ENCODE peak calls at places on chromosomes 1 and 21, in five cellular contexts. I, K, S, Q and C are unnamed samples.

GRCh38 chr1:213374369-213374768 is 323.3 kb downstream of the RPS6KC1 start:
- DNase-seq in I (peak), K (peak), S (no peak), Q (peak), C (peak)

GRCh38 chr21:35072960-35073359 is 23.9 kb upstream of the RUNX1 start:
- DNase-seq in I (no peak), K (no peak), S (no peak), Q (peak), C (no peak)

GRCh38 chr1:17618558-17619247 is 79.2 kb downstream of the ARHGEF10L start:
- DNase-seq in I (no peak), K (no peak), S (no peak), Q (no peak), C (no peak)

GRCh38 chr1:176670853-176671252 is 207.9 kb downstream of the PAPPA2 start:
- DNase-seq in I (no peak), K (no peak), S (no peak), Q (no peak), C (peak)

GRCh38 chr1:53734650-53735211 is 4.2 kb downstream of the GLIS1 start:
- DNase-seq in I (no peak), K (peak), S (no peak), Q (no peak), C (no peak)

GRCh38 chr1:205061665-205062069 is 18.7 kb downstream of the CNTN2 start:
- DNase-seq in I (peak), K (peak), S (no peak), Q (peak), C (peak)

GRCh38 chr1:76059461-76059860 is 15.1 kb upstream of the ST6GALNAC3 start:
- DNase-seq in I (no peak), K (no peak), S (no peak), Q (no peak), C (no peak)

GRCh38 chr21:25721987-25722386 is 12.7 kb downstream of the ATP5PF start:
- DNase-seq in I (no peak), K (no peak), S (no peak), Q (no peak), C (no peak)

GRCh38 chr1:77018386-77019156 is 151.3 kb downstream of the ST6GALNAC5 start:
- DNase-seq in I (no peak), K (no peak), S (no peak), Q (no peak), C (no peak)

GRCh38 chr1:6197746-6198427 is 1.5 kb downstream of the RPL22 start:
- DNase-seq in I (no peak), K (no peak), S (no peak), Q (no peak), C (no peak)

GRCh38 chr1:154527192-154527591 is 25.0 kb upstream of the SHE start:
- DNase-seq in I (no peak), K (no peak), S (no peak), Q (no peak), C (no peak)
- TF ChIP-seq CTCF in I (no peak), K (no peak), S (no peak), Q (no peak), C (no peak)

GRCh38 chr21:44574457-44575306 is 1.2 kb downstream of the KRTAP10-4 start:
- DNase-seq in I (no peak), K (no peak), S (no peak), Q (no peak), C (no peak)
- TF ChIP-seq CTCF in I (no peak), K (no peak), S (no peak), Q (no peak), C (no peak)

DNA sequence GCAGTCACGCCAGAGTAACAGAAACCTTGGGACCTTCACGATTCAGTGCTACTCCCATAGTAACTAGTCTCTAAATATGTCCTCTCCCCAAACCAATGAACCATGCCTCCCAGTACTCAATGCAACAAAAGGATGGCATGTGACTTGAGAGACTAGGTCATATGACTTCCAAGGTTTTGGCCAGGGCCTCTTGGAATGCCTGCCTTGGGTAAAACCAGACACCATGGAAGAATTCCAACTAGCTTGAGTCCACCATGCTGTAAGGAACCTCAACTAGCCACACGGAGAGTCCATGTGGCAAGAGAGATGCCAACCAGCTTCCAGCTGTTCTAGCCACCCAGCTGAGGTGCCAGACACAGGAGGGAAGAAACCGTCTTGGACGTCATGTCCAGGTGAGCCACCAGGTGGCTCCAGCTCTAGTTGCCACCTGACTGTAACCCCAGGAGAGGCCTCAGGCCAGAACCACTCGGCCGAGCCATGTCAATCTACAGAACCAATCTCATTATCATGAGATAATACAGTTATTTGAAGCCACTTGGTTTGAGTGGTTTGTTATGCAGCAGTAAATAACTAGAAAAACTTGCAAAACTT is 115.0 kb downstream of the SYF2 start:
- DNase-seq in I (no peak), K (no peak), S (no peak), Q (no peak), C (no peak)
- TF ChIP-seq CTCF in I (no peak), K (peak), S (no peak), Q (no peak), C (no peak)

DNA sequence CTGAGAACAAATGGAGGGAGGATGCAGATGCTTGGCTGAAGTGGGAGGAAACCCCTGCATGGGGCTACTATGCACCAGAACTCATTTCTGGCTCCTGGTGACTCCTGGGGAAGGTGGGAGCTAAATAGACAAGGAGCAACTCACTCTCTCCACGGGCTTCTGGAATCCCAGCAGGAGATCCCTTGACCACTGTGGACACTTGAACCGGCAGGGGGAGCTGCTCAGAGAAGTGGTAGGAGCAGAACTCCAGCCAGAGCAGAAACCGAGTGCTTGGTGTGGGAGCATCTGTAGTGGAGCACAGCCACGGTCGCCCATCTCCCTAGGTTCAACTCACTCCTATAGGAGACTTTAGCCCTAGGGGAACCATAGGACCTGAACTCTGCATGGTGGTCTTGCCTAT is 205.6 kb upstream of the GJB5 start:
- DNase-seq in I (no peak), K (no peak), S (no peak), Q (no peak), C (peak)
- TF ChIP-seq CTCF in I (no peak), K (peak), S (no peak), Q (no peak), C (no peak)

DNA sequence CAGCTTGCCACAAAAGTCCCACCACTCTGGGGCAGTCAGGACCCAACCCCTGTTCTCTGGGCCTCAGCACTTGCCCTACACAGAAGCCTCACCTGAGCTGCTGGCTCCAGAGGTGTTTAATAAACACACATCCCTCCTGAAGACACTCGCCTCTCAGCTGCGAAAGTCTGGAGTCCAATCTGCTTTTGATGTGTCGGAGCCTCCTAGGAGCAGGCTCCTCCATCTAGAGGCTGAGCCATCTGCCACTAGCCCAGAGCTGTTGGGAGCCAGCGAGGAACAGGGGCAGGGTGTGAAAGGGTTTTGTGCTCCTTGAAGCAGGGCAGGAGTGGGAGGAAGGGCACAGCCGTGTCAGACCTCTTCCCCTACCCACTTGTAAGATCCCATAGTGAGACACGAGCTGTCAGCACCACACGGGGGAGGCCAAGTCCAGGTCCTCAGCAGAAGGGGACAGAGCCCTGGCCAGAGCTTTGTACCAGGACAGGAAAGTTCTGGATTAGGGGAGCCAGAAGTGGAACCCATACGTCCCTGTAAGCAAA is 80.7 kb upstream of the ZC3H12A start:
- DNase-seq in I (no peak), K (no peak), S (no peak), Q (no peak), C (no peak)
- TF ChIP-seq CTCF in I (no peak), K (no peak), S (no peak), Q (no peak), C (no peak)

DNA sequence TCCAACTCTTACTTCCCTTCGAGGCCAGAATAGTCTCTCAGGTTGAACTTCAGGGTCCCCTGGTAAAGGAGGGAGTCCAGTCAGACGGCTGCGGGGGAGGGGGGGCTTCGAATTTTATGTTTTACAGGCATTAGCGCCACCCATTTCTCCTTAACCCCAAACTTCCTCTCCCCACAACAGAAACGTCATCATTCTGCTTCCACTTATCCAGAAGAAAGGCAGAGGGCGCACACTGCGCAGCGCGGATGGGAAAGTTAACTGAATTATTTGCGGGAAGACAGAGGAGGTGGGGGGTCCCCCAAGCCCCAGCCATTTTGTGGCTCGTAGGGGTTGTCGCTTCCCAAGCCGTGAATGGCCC is 529 bp upstream of the PRMT2 start:
- DNase-seq in I (peak), K (peak), S (no peak), Q (peak), C (no peak)
- TF ChIP-seq CTCF in I (no peak), K (no peak), S (no peak), Q (peak), C (no peak)

GRCh38 chr1:34164510-34165381 is at the start of gene CSMD2:
- DNase-seq in I (peak), K (no peak), S (peak), Q (peak), C (no peak)
- TF ChIP-seq CTCF in I (no peak), K (no peak), S (no peak), Q (no peak), C (no peak)

DNA sequence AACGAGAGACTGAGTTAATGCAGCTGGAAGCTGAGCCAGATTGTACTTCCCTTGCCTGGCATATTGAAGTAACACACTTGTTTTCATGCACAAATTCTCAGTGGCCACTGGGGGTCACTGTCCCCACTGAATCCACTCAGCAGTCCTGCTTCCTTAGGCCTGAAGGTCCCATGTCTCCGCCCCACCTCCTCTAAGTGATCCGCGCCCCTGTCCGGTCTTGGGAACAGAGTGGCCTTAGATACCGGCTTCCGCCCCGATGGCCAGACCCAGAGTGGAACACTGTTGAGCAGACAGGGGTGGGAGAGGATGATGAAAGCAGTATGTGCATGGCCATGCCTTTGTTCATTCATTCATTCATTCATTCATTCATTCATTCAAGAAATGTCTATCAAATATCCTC is 34.8 kb downstream of the CHAF1B start:
- DNase-seq in I (peak), K (peak), S (peak), Q (peak), C (peak)
- TF ChIP-seq CTCF in I (peak), K (peak), S (peak), Q (peak), C (peak)

GRCh38 chr1:48061162-48062136 is 64.3 kb upstream of the TRABD2B start:
- DNase-seq in I (peak), K (peak), S (no peak), Q (no peak), C (no peak)
- TF ChIP-seq CTCF in I (peak), K (peak), S (peak), Q (peak), C (no peak)